ENCODE peak calls at places on chromosomes 2 and 18, in five cellular contexts. Y, K, Q, M and X are unnamed samples.

GRCh38 chr2:72274284-72274869 is 126.7 kb upstream of the CYP26B1 start:
- DNase-seq in M (no peak), Q (no peak), K (no peak), Y (no peak), X (no peak)

GRCh38 chr2:129713337-129713736 is 266.1 kb upstream of the RAB6C start:
- DNase-seq in M (no peak), Y (no peak), K (no peak), Q (no peak), X (no peak)

GRCh38 chr18:67402543-67402942 is 114.0 kb downstream of the DSEL start:
- DNase-seq in K (peak; percentile 70), Q (no peak), M (no peak), Y (no peak), X (peak; percentile 40)

GRCh38 chr2:120552800-120553471 is 182.7 kb upstream of the GLI2 start:
- DNase-seq in Q (no peak), K (peak; percentile 32), Y (peak; percentile 1), M (peak; percentile 94), X (peak; percentile 57)

GRCh38 chr2:237227190-237227988 is 141.7 kb downstream of the COPS8 start:
- DNase-seq in K (peak; percentile 96), Y (no peak), Q (no peak), M (no peak), X (peak; percentile 99)

GRCh38 chr18:10461989-10462388 is 7.6 kb downstream of the APCDD1 start:
- DNase-seq in Q (no peak), Y (no peak), M (no peak), K (no peak), X (no peak)

GRCh38 chr2:20444993-20445910 is 1.6 kb upstream of the RHOB start:
- DNase-seq in Y (no peak), Q (no peak), K (no peak), M (peak; percentile 77), X (no peak)

GRCh38 chr2:134207589-134208209 is 46.2 kb upstream of the MGAT5 start:
- DNase-seq in M (peak; percentile 70), K (peak; percentile 70), Y (peak; percentile 44), Q (no peak), X (peak; percentile 61)

GRCh38 chr2:55133467-55134315 is 83.4 kb upstream of the RTN4 start:
- DNase-seq in Y (peak; percentile 35), M (peak; percentile 86), K (peak; percentile 82), Q (peak; percentile 42), X (peak; percentile 40)

GRCh38 chr2:217905906-217906305 is 96.9 kb downstream of the TNS1 start:
- DNase-seq in K (no peak), M (no peak), Y (no peak), Q (no peak), X (no peak)

GRCh38 chr2:10501980-10502802 is 54.1 kb upstream of the ODC1 start:
- DNase-seq in Q (no peak), K (no peak), M (peak; percentile 46), Y (no peak), X (no peak)

GRCh38 chr2:59249441-59250330 is 1008.6 kb upstream of the FANCL start:
- DNase-seq in M (peak; percentile 39), Y (no peak), K (no peak), Q (no peak), X (peak; percentile 27)

GRCh38 chr2:220847587-220847986 is 724.5 kb downstream of the EPHA4 start:
- DNase-seq in K (peak; percentile 79), Y (no peak), Q (no peak), M (no peak), X (peak; percentile 88)

GRCh38 chr2:120763931-120764330 is 28.3 kb downstream of the GLI2 start:
- DNase-seq in M (peak; percentile 6), Q (no peak), K (no peak), Y (no peak), X (no peak)

GRCh38 chr2:19577668-19578067 is 219.2 kb upstream of the OSR1 start:
- DNase-seq in Q (no peak), Y (no peak), K (peak; percentile 52), M (no peak), X (no peak)

GRCh38 chr2:55116966-55117365 is 66.7 kb upstream of the RTN4 start:
- DNase-seq in Y (no peak), Q (no peak), M (no peak), K (no peak), X (no peak)

GRCh38 chr2:65057391-65058052 is 1.3 kb downstream of the CEP68 start:
- DNase-seq in K (peak; percentile 50), Y (peak; percentile 51), M (no peak), Q (peak; percentile 21), X (peak; percentile 51)

GRCh38 chr2:8426577-8426976 is 255.3 kb upstream of the ID2 start:
- DNase-seq in M (no peak), Q (no peak), Y (no peak), K (no peak), X (no peak)

GRCh38 chr18:23237524-23238151 is 102.4 kb downstream of the CABLES1 start:
- DNase-seq in M (peak; percentile 87), K (peak; percentile 46), Q (no peak), Y (peak; percentile 32), X (peak; percentile 68)

GRCh38 chr2:206962966-206963365 is 23.6 kb downstream of the CPO start:
- DNase-seq in Y (no peak), K (no peak), M (no peak), Q (no peak), X (no peak)

GRCh38 chr18:12258719-12259705 is 4.9 kb downstream of the CIDEA start:
- DNase-seq in M (no peak), Q (no peak), Y (no peak), K (no peak), X (no peak)

GRCh38 chr18:46054956-46055831 is 16.9 kb downstream of the PSTPIP2 start:
- DNase-seq in K (no peak), Y (no peak), M (no peak), Q (no peak), X (peak; percentile 59)

GRCh38 chr2:134244587-134244986 is 9.3 kb upstream of the MGAT5 start:
- DNase-seq in Q (no peak), Y (no peak), M (no peak), K (peak; percentile 4), X (no peak)